ENCODE peak calls at places on chromosomes 5 and 9, in eight cellular contexts. K, D, G, X, W, H, B and Z are unnamed samples.

GRCh38 chr5:16568875-16569580 is 47.8 kb downstream of the RETREG1 start:
- DNase-seq in K (no peak), D (peak), G (no peak), X (peak), W (no peak), H (no peak), B (no peak), Z (no peak)

GRCh38 chr5:107305999-107306398 is 364.7 kb downstream of the EFNA5 start:
- DNase-seq in K (no peak), D (no peak), G (no peak), X (no peak), W (no peak), H (no peak), B (no peak), Z (no peak)

GRCh38 chr9:98374385-98375051 is 119.1 kb upstream of the TBC1D2 start:
- DNase-seq in K (peak), D (no peak), G (peak), X (no peak), W (peak), H (no peak), B (peak), Z (peak)

GRCh38 chr9:104836235-104836634 is 72.3 kb downstream of the NIPSNAP3B start:
- DNase-seq in K (no peak), D (peak), G (no peak), X (no peak), W (no peak), H (peak), B (no peak), Z (no peak)

GRCh38 chr5:67805666-67806348 is 409.7 kb upstream of the PIK3R1 start:
- DNase-seq in K (no peak), D (peak), G (no peak), X (no peak), W (no peak), H (no peak), B (no peak), Z (no peak)

GRCh38 chr9:101126556-101126955 is 98.0 kb downstream of the PLPPR1 start:
- DNase-seq in K (no peak), D (no peak), G (no peak), X (no peak), W (no peak), H (no peak), B (no peak), Z (no peak)

GRCh38 chr5:113151641-113152040 is 175.0 kb downstream of the DCP2 start:
- DNase-seq in K (no peak), D (no peak), G (no peak), X (no peak), W (no peak), H (no peak), B (no peak), Z (no peak)

GRCh38 chr5:150148408-150148927 is 7.2 kb downstream of the PDGFRB start:
- DNase-seq in K (no peak), D (no peak), G (no peak), X (no peak), W (no peak), H (no peak), B (no peak), Z (no peak)

GRCh38 chr9:24293391-24293790 is 252.3 kb downstream of the IZUMO3 start:
- DNase-seq in K (no peak), D (no peak), G (no peak), X (no peak), W (no peak), H (no peak), B (no peak), Z (no peak)

GRCh38 chr5:150778103-150778516 is 447 bp upstream of the SMIM3 start:
- DNase-seq in K (no peak), D (no peak), G (peak), X (no peak), W (no peak), H (no peak), B (no peak), Z (no peak)

GRCh38 chr9:99555792-99556191 is 265.9 kb upstream of the NR4A3 start:
- DNase-seq in K (no peak), D (no peak), G (no peak), X (no peak), W (no peak), H (no peak), B (no peak), Z (no peak)

GRCh38 chr5:90898330-90899013 is 339.9 kb downstream of the ADGRV1 start:
- DNase-seq in K (no peak), D (no peak), G (no peak), X (no peak), W (peak), H (no peak), B (no peak), Z (no peak)

GRCh38 chr9:105911104-105911911 is 217.0 kb downstream of the TMEM38B start:
- DNase-seq in K (peak), D (no peak), G (peak), X (no peak), W (peak), H (no peak), B (peak), Z (no peak)

GRCh38 chr5:148928141-148928540 is 101.7 kb downstream of the ADRB2 start:
- DNase-seq in K (no peak), D (no peak), G (peak), X (no peak), W (no peak), H (no peak), B (no peak), Z (no peak)

GRCh38 chr5:169350759-169351240 is 49.9 kb upstream of the SLIT3 start:
- DNase-seq in K (peak), D (no peak), G (peak), X (peak), W (peak), H (no peak), B (peak), Z (peak)

GRCh38 chr9:125246261-125246667 is 5.1 kb upstream of the HSPA5 start:
- DNase-seq in K (no peak), D (no peak), G (no peak), X (no peak), W (no peak), H (no peak), B (no peak), Z (no peak)

GRCh38 chr5:98775962-98776687 is 2.7 kb downstream of the RGMB start:
- DNase-seq in K (no peak), D (no peak), G (no peak), X (no peak), W (no peak), H (no peak), B (no peak), Z (no peak)

GRCh38 chr9:131669234-131670172 is 70.4 kb downstream of the RAPGEF1 start:
- DNase-seq in K (no peak), D (no peak), G (no peak), X (no peak), W (no peak), H (no peak), B (no peak), Z (no peak)

GRCh38 chr5:177399903-177400868 is at the start of gene PFN3:
- DNase-seq in K (no peak), D (no peak), G (no peak), X (no peak), W (no peak), H (no peak), B (no peak), Z (no peak)

GRCh38 chr5:156934450-156935211 is 28.4 kb downstream of the TIMD4 start:
- DNase-seq in K (no peak), D (peak), G (no peak), X (peak), W (no peak), H (no peak), B (peak), Z (no peak)

GRCh38 chr5:110087829-110088228 is 398.1 kb downstream of the MAN2A1 start:
- DNase-seq in K (no peak), D (no peak), G (no peak), X (no peak), W (no peak), H (no peak), B (no peak), Z (no peak)

GRCh38 chr9:111691686-111692329 is 30.4 kb downstream of the GNG10 start:
- DNase-seq in K (peak), D (peak), G (peak), X (no peak), W (peak), H (no peak), B (peak), Z (no peak)

GRCh38 chr9:95506692-95507455 is 9.9 kb downstream of the PTCH1 start:
- DNase-seq in K (no peak), D (peak), G (peak), X (peak), W (no peak), H (peak), B (peak), Z (no peak)

GRCh38 chr5:173451031-173451430 is 122.8 kb upstream of the STC2 start:
- DNase-seq in K (no peak), D (no peak), G (peak), X (no peak), W (no peak), H (no peak), B (peak), Z (no peak)

GRCh38 chr5:174606646-174607045 is 117.7 kb upstream of the MSX2 start:
- DNase-seq in K (no peak), D (no peak), G (no peak), X (no peak), W (no peak), H (no peak), B (no peak), Z (no peak)

GRCh38 chr5:125972706-125973105 is 450.5 kb upstream of the GRAMD2B start:
- DNase-seq in K (no peak), D (no peak), G (no peak), X (no peak), W (no peak), H (no peak), B (no peak), Z (no peak)

GRCh38 chr9:79913867-79914266 is 342.1 kb downstream of the TLE4 start:
- DNase-seq in K (no peak), D (no peak), G (no peak), X (no peak), W (no peak), H (no peak), B (no peak), Z (no peak)

GRCh38 chr9:79572032-79572890 is 496 bp downstream of the TLE4 start:
- DNase-seq in K (no peak), D (peak), G (peak), X (no peak), W (no peak), H (peak), B (peak), Z (no peak)

GRCh38 chr5:141777130-141777529 is 95.1 kb upstream of the ARAP3 start:
- DNase-seq in K (no peak), D (no peak), G (no peak), X (no peak), W (no peak), H (no peak), B (no peak), Z (no peak)